ENCODE peak calls at places on chromosome 22, in ten cellular contexts. One of them, this sample, is unnamed.

GRCh38 chr22:27748355-27749168 is 53.0 kb downstream of the MN1 start:
- DNase-seq in mesothelial cell of epicardium: no peak
- DNase-seq in PC-9: no peak
- DNase-seq in right atrium auricular region: no peak
- DNase-seq in AG10803: peak; percentile 87
- DNase-seq in cardiac muscle cell: peak; percentile 81
- DNase-seq in kidney: no peak
- DNase-seq in activated CD8-positive, alpha-beta T cell treated with anti-CD3 and anti-CD28 coated beads for 36 hours: no peak
- DNase-seq in HFF-Myc: no peak
- DNase-seq in ovary: peak; percentile 62
- DNase-seq in this sample: no peak

GRCh38 chr22:17131686-17132085 is 10.5 kb upstream of the TMEM121B start:
- DNase-seq in HFF-Myc: no peak
- DNase-seq in PC-9: no peak
- DNase-seq in ovary: no peak
- DNase-seq in right atrium auricular region: no peak
- DNase-seq in kidney: no peak
- DNase-seq in cardiac muscle cell: no peak
- DNase-seq in mesothelial cell of epicardium: no peak
- DNase-seq in activated CD8-positive, alpha-beta T cell treated with anti-CD3 and anti-CD28 coated beads for 36 hours: no peak
- DNase-seq in AG10803: no peak
- DNase-seq in this sample: no peak

GRCh38 chr22:48483764-48484528 is 1343.7 kb downstream of the BRD1 start:
- DNase-seq in cardiac muscle cell: no peak
- DNase-seq in PC-9: no peak
- DNase-seq in activated CD8-positive, alpha-beta T cell treated with anti-CD3 and anti-CD28 coated beads for 36 hours: no peak
- DNase-seq in right atrium auricular region: no peak
- DNase-seq in kidney: peak; percentile 38
- DNase-seq in ovary: no peak
- DNase-seq in HFF-Myc: no peak
- DNase-seq in AG10803: no peak
- DNase-seq in mesothelial cell of epicardium: no peak
- DNase-seq in this sample: no peak

GRCh38 chr22:47213571-47214230 is 451.3 kb downstream of the TBC1D22A start:
- DNase-seq in ovary: no peak
- DNase-seq in cardiac muscle cell: peak; percentile 16
- DNase-seq in HFF-Myc: no peak
- DNase-seq in PC-9: peak; percentile 31
- DNase-seq in mesothelial cell of epicardium: no peak
- DNase-seq in activated CD8-positive, alpha-beta T cell treated with anti-CD3 and anti-CD28 coated beads for 36 hours: peak; percentile 71
- DNase-seq in AG10803: peak; percentile 11
- DNase-seq in kidney: no peak
- DNase-seq in right atrium auricular region: no peak
- DNase-seq in this sample: peak; percentile 67

GRCh38 chr22:24133187-24133965 is 47.9 kb upstream of the SUSD2 start:
- DNase-seq in PC-9: no peak
- DNase-seq in mesothelial cell of epicardium: no peak
- DNase-seq in ovary: no peak
- DNase-seq in HFF-Myc: no peak
- DNase-seq in cardiac muscle cell: peak; percentile 18
- DNase-seq in activated CD8-positive, alpha-beta T cell treated with anti-CD3 and anti-CD28 coated beads for 36 hours: peak; percentile 37
- DNase-seq in right atrium auricular region: no peak
- DNase-seq in AG10803: peak; percentile 11
- DNase-seq in kidney: no peak
- DNase-seq in this sample: no peak

GRCh38 chr22:46104170-46104880 is 46.0 kb upstream of the PPARA start:
- DNase-seq in right atrium auricular region: no peak
- DNase-seq in mesothelial cell of epicardium: no peak
- DNase-seq in ovary: peak; percentile 95
- DNase-seq in kidney: no peak
- DNase-seq in AG10803: no peak
- DNase-seq in cardiac muscle cell: no peak
- DNase-seq in activated CD8-positive, alpha-beta T cell treated with anti-CD3 and anti-CD28 coated beads for 36 hours: no peak
- DNase-seq in HFF-Myc: no peak
- DNase-seq in PC-9: no peak
- DNase-seq in this sample: no peak

GRCh38 chr22:22887621-22888503 is at the start of gene IGLL5:
- DNase-seq in ovary: no peak
- DNase-seq in kidney: no peak
- DNase-seq in activated CD8-positive, alpha-beta T cell treated with anti-CD3 and anti-CD28 coated beads for 36 hours: no peak
- DNase-seq in mesothelial cell of epicardium: no peak
- DNase-seq in HFF-Myc: no peak
- DNase-seq in cardiac muscle cell: no peak
- DNase-seq in PC-9: no peak
- DNase-seq in right atrium auricular region: no peak
- DNase-seq in AG10803: no peak
- DNase-seq in this sample: no peak

GRCh38 chr22:20205964-20206708 is 55.3 kb upstream of the CCDC188 start:
- DNase-seq in ovary: peak; percentile 58
- DNase-seq in right atrium auricular region: peak; percentile 79
- DNase-seq in AG10803: peak; percentile 74
- DNase-seq in PC-9: peak; percentile 49
- DNase-seq in kidney: peak; percentile 89
- DNase-seq in cardiac muscle cell: peak; percentile 86
- DNase-seq in HFF-Myc: peak; percentile 62
- DNase-seq in mesothelial cell of epicardium: no peak
- DNase-seq in activated CD8-positive, alpha-beta T cell treated with anti-CD3 and anti-CD28 coated beads for 36 hours: peak; percentile 84
- DNase-seq in this sample: peak; percentile 74

GRCh38 chr22:35587447-35587870 is 29.7 kb downstream of the MB start:
- DNase-seq in activated CD8-positive, alpha-beta T cell treated with anti-CD3 and anti-CD28 coated beads for 36 hours: no peak
- DNase-seq in mesothelial cell of epicardium: no peak
- DNase-seq in kidney: peak; percentile 76
- DNase-seq in HFF-Myc: no peak
- DNase-seq in ovary: no peak
- DNase-seq in AG10803: no peak
- DNase-seq in cardiac muscle cell: no peak
- DNase-seq in right atrium auricular region: peak; percentile 88
- DNase-seq in PC-9: peak; percentile 88
- DNase-seq in this sample: no peak

GRCh38 chr22:49638788-49639187 is 188.9 kb downstream of the BRD1 start:
- DNase-seq in right atrium auricular region: no peak
- DNase-seq in kidney: no peak
- DNase-seq in mesothelial cell of epicardium: no peak
- DNase-seq in PC-9: peak; percentile 41
- DNase-seq in ovary: no peak
- DNase-seq in activated CD8-positive, alpha-beta T cell treated with anti-CD3 and anti-CD28 coated beads for 36 hours: no peak
- DNase-seq in AG10803: no peak
- DNase-seq in HFF-Myc: no peak
- DNase-seq in cardiac muscle cell: no peak
- DNase-seq in this sample: no peak

GRCh38 chr22:26615830-26616435 is 1.9 kb downstream of the CRYBB1 start:
- DNase-seq in mesothelial cell of epicardium: no peak
- DNase-seq in PC-9: no peak
- DNase-seq in ovary: no peak
- DNase-seq in right atrium auricular region: no peak
- DNase-seq in AG10803: no peak
- DNase-seq in kidney: no peak
- DNase-seq in activated CD8-positive, alpha-beta T cell treated with anti-CD3 and anti-CD28 coated beads for 36 hours: no peak
- DNase-seq in cardiac muscle cell: no peak
- DNase-seq in HFF-Myc: no peak
- DNase-seq in this sample: no peak

GRCh38 chr22:29799217-29799680 is 32.1 kb downstream of the UQCR10 start:
- DNase-seq in activated CD8-positive, alpha-beta T cell treated with anti-CD3 and anti-CD28 coated beads for 36 hours: no peak
- DNase-seq in right atrium auricular region: peak; percentile 96
- DNase-seq in HFF-Myc: peak; percentile 70
- DNase-seq in PC-9: peak; percentile 90
- DNase-seq in cardiac muscle cell: peak; percentile 97
- DNase-seq in mesothelial cell of epicardium: no peak
- DNase-seq in ovary: peak; percentile 51
- DNase-seq in AG10803: peak; percentile 99
- DNase-seq in kidney: peak; percentile 95
- DNase-seq in this sample: no peak
- TF ChIP-seq CTCF in activated CD8-positive, alpha-beta T cell treated with anti-CD3 and anti-CD28 coated beads for 36 hours: no peak
- TF ChIP-seq CTCF in right atrium auricular region: no peak
- TF ChIP-seq CTCF in HFF-Myc: no peak
- TF ChIP-seq CTCF in PC-9: no peak
- TF ChIP-seq CTCF in cardiac muscle cell: no peak
- TF ChIP-seq CTCF in mesothelial cell of epicardium: no peak
- TF ChIP-seq CTCF in ovary: no peak
- TF ChIP-seq CTCF in AG10803: peak; percentile 44
- TF ChIP-seq CTCF in kidney: no peak
- TF ChIP-seq CTCF in this sample: no peak

GRCh38 chr22:44701187-44701586 is 817 bp upstream of the PRR5 start:
- DNase-seq in right atrium auricular region: no peak
- DNase-seq in PC-9: no peak
- DNase-seq in HFF-Myc: no peak
- DNase-seq in kidney: no peak
- DNase-seq in AG10803: no peak
- DNase-seq in ovary: no peak
- DNase-seq in cardiac muscle cell: no peak
- DNase-seq in mesothelial cell of epicardium: no peak
- DNase-seq in activated CD8-positive, alpha-beta T cell treated with anti-CD3 and anti-CD28 coated beads for 36 hours: no peak
- DNase-seq in this sample: no peak

GRCh38 chr22:44703269-44703870 is 1.4 kb downstream of the PRR5 start:
- DNase-seq in kidney: no peak
- DNase-seq in AG10803: no peak
- DNase-seq in mesothelial cell of epicardium: no peak
- DNase-seq in PC-9: no peak
- DNase-seq in cardiac muscle cell: no peak
- DNase-seq in ovary: no peak
- DNase-seq in HFF-Myc: no peak
- DNase-seq in right atrium auricular region: no peak
- DNase-seq in activated CD8-positive, alpha-beta T cell treated with anti-CD3 and anti-CD28 coated beads for 36 hours: no peak
- DNase-seq in this sample: no peak

GRCh38 chr22:44701824-44702478 is at the start of gene PRR5:
- DNase-seq in ovary: peak; percentile 87
- DNase-seq in mesothelial cell of epicardium: peak; percentile 69
- DNase-seq in AG10803: peak; percentile 93
- DNase-seq in right atrium auricular region: peak; percentile 72
- DNase-seq in kidney: peak; percentile 96
- DNase-seq in PC-9: peak; percentile 73
- DNase-seq in cardiac muscle cell: peak; percentile 95
- DNase-seq in activated CD8-positive, alpha-beta T cell treated with anti-CD3 and anti-CD28 coated beads for 36 hours: peak; percentile 91
- DNase-seq in HFF-Myc: peak; percentile 56
- DNase-seq in this sample: peak; percentile 90

GRCh38 chr22:44704159-44705021 is 2.4 kb downstream of the PRR5 start:
- DNase-seq in ovary: no peak
- DNase-seq in activated CD8-positive, alpha-beta T cell treated with anti-CD3 and anti-CD28 coated beads for 36 hours: no peak
- DNase-seq in cardiac muscle cell: no peak
- DNase-seq in kidney: no peak
- DNase-seq in AG10803: no peak
- DNase-seq in PC-9: no peak
- DNase-seq in HFF-Myc: no peak
- DNase-seq in right atrium auricular region: no peak
- DNase-seq in mesothelial cell of epicardium: no peak
- DNase-seq in this sample: no peak

DNA sequence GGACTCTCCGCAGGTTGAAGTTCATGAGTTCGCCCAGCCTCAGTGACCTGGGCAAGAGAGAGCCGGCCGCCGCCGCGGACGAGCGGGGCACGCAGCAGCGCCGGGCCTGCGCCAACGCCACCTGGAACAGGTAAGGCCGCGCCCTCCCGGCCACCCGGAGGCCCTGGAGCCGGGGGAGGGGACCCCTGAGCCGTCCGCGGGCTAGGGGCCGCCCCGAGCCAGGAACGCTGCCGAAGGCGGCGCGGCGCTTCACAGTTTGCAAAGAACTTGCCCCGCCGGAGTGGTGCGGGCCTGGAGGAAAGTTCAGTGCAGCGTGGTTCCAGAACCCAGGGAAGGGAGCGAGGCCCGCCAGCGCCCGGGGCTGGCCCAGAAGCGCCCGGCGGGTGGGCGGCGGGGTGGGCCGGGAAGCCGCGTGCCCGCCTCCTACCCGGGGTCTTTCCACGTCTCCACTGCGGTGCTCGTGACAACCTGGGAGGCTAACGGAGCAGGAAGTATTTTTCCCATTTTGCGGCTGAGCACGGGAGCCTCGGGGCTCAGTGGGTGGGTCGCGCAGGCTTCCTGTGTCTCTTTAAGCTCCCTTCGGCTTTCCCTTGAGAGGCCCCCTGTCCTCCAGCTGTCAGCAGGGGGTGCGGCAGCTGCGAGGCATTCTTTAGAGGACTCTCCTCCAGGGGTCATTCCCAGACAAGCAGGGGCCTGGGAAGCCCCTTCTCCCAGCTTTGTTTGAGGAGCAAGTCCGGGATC is 645 bp downstream of the PRR5 start:
- DNase-seq in AG10803: peak; percentile 25
- DNase-seq in cardiac muscle cell: peak; percentile 45
- DNase-seq in right atrium auricular region: no peak
- DNase-seq in mesothelial cell of epicardium: no peak
- DNase-seq in PC-9: peak; percentile 59
- DNase-seq in kidney: no peak
- DNase-seq in HFF-Myc: no peak
- DNase-seq in ovary: peak; percentile 48
- DNase-seq in activated CD8-positive, alpha-beta T cell treated with anti-CD3 and anti-CD28 coated beads for 36 hours: peak; percentile 37
- DNase-seq in this sample: no peak
- TF ChIP-seq CTCF in AG10803: no peak
- TF ChIP-seq CTCF in cardiac muscle cell: peak; percentile 14
- TF ChIP-seq CTCF in right atrium auricular region: no peak
- TF ChIP-seq CTCF in mesothelial cell of epicardium: no peak
- TF ChIP-seq CTCF in PC-9: no peak
- TF ChIP-seq CTCF in kidney: no peak
- TF ChIP-seq CTCF in HFF-Myc: peak; percentile 8
- TF ChIP-seq CTCF in ovary: no peak
- TF ChIP-seq CTCF in activated CD8-positive, alpha-beta T cell treated with anti-CD3 and anti-CD28 coated beads for 36 hours: no peak
- TF ChIP-seq CTCF in this sample: no peak

GRCh38 chr22:38435010-38435409 is 20.0 kb downstream of the KCNJ4 start:
- DNase-seq in right atrium auricular region: no peak
- DNase-seq in cardiac muscle cell: no peak
- DNase-seq in kidney: no peak
- DNase-seq in activated CD8-positive, alpha-beta T cell treated with anti-CD3 and anti-CD28 coated beads for 36 hours: peak; percentile 24
- DNase-seq in AG10803: no peak
- DNase-seq in mesothelial cell of epicardium: no peak
- DNase-seq in ovary: no peak
- DNase-seq in HFF-Myc: no peak
- DNase-seq in PC-9: no peak
- DNase-seq in this sample: no peak
- TF ChIP-seq CTCF in right atrium auricular region: no peak
- TF ChIP-seq CTCF in cardiac muscle cell: no peak
- TF ChIP-seq CTCF in kidney: no peak
- TF ChIP-seq CTCF in activated CD8-positive, alpha-beta T cell treated with anti-CD3 and anti-CD28 coated beads for 36 hours: no peak
- TF ChIP-seq CTCF in AG10803: no peak
- TF ChIP-seq CTCF in mesothelial cell of epicardium: no peak
- TF ChIP-seq CTCF in ovary: no peak
- TF ChIP-seq CTCF in HFF-Myc: peak; percentile 14
- TF ChIP-seq CTCF in PC-9: no peak
- TF ChIP-seq CTCF in this sample: no peak

DNA sequence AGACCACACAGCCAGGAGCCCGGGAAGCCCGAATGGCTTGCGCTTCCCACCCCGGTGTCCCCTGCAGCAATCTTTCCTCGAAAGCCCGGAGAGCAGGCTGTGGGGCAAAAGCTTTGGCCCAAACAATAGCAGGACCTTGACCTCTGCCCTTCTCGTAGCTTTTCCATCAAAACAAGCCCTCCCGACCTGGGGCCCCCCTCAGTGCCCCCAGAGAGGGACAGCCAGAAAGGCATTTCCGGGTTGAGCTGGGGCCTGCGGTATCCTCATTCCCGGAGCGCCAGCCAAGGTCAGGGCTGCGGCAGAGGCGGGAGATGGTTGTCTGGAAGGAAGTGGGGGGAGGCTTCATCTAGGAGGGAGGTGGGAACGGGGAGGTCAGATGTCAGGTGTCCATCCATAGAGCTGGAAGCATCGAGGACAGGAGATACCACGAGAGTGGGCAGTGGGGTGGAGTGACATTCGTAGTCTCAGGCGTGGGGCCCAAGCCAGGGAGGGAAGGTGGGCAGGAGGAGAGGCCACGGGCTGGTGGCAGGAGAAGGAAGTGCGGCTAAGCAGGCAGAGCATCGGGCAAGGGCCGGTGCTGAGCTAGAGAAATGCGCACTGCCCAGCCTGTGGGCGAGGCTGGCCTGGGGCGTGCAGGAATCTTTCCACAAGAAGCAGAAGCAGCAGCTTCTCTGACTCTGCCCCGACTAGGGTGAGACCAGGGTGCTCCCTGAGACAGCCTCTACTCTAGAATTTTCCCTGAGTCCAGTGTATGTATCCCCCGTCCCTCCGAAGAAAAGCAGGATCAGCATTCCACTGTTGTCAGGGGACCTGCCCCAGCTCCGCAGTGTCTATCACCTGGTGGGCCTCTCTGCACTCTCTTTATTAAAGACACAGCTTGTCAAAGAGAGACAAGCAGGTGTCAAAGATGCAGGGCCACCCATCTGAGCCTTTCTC is 14.3 kb downstream of the PDGFB start:
- DNase-seq in activated CD8-positive, alpha-beta T cell treated with anti-CD3 and anti-CD28 coated beads for 36 hours: no peak
- DNase-seq in PC-9: no peak
- DNase-seq in cardiac muscle cell: peak; percentile 23
- DNase-seq in mesothelial cell of epicardium: no peak
- DNase-seq in kidney: peak; percentile 83
- DNase-seq in HFF-Myc: no peak
- DNase-seq in ovary: peak; percentile 55
- DNase-seq in right atrium auricular region: no peak
- DNase-seq in AG10803: no peak
- DNase-seq in this sample: no peak
- TF ChIP-seq CTCF in activated CD8-positive, alpha-beta T cell treated with anti-CD3 and anti-CD28 coated beads for 36 hours: no peak
- TF ChIP-seq CTCF in PC-9: no peak
- TF ChIP-seq CTCF in cardiac muscle cell: no peak
- TF ChIP-seq CTCF in mesothelial cell of epicardium: no peak
- TF ChIP-seq CTCF in kidney: no peak
- TF ChIP-seq CTCF in HFF-Myc: no peak
- TF ChIP-seq CTCF in ovary: no peak
- TF ChIP-seq CTCF in right atrium auricular region: no peak
- TF ChIP-seq CTCF in AG10803: no peak
- TF ChIP-seq CTCF in this sample: no peak